ENCODE peak calls at places on chromosomes 1 and 21, in eight cellular contexts. O is GM03348; X is NCI-H226; Y is mucosa of gallbladder; J is left cardiac atrium; C is stimulated activated naive CD8-positive, alpha-beta T cell treated with anti-CD3 and anti-CD28 coated beads, Interleukin-15, Interleukin-2, amounts not matched to agents 100 U/mL and 50 U/mL, for 24 hours; D is GDM1; G is epithelial cell of esophagus. H is an unnamed sample.
A peak's percentile ranks its signal among the peaks of the same experiment; 100 is the strongest.

GRCh38 chr1:57137980-57138379 is 172.2 kb upstream of the C8B start:
- DNase-seq in J (no peak), G (no peak), X (no peak), O (no peak), D (no peak), Y (no peak), C (no peak), H (no peak)

GRCh38 chr1:97433520-97434175 is 487.2 kb downstream of the DPYD start:
- DNase-seq in O (peak; percentile 69), G (peak; percentile 73), J (no peak), Y (no peak), X (peak; percentile 50), C (no peak), D (no peak), H (no peak)

GRCh38 chr1:154434346-154435075 is 29.4 kb downstream of the IL6R start:
- DNase-seq in D (no peak), J (peak; percentile 81), C (no peak), Y (peak; percentile 73), O (peak; percentile 74), X (no peak), G (no peak), H (no peak)

GRCh38 chr1:91406773-91407389 is 2.2 kb upstream of the HFM1 start:
- DNase-seq in X (no peak), C (no peak), J (no peak), D (no peak), Y (no peak), G (peak; percentile 25), O (peak; percentile 44), H (peak; percentile 11)

GRCh38 chr1:243375596-243375995 is 119.8 kb downstream of the SDCCAG8 start:
- DNase-seq in G (no peak), X (no peak), C (no peak), Y (no peak), O (no peak), J (no peak), D (no peak), H (no peak)

GRCh38 chr21:36966846-36967657 is 583 bp upstream of the HLCS start:
- DNase-seq in G (no peak), Y (no peak), O (no peak), D (no peak), X (no peak), C (no peak), J (no peak), H (no peak)

GRCh38 chr1:171460018-171460585 is 25.2 kb upstream of the PRRC2C start:
- DNase-seq in O (no peak), Y (no peak), G (peak; percentile 11), X (no peak), C (no peak), J (no peak), D (no peak), H (no peak)

GRCh38 chr1:2609271-2610035 is 22.9 kb downstream of the PRXL2B start:
- DNase-seq in Y (no peak), G (no peak), J (peak; percentile 15), C (no peak), O (no peak), D (no peak), X (no peak), H (no peak)

GRCh38 chr1:44327679-44328491 is 27.2 kb downstream of the ERI3 start:
- DNase-seq in X (peak; percentile 99), O (peak; percentile 95), J (peak; percentile 89), C (no peak), Y (peak; percentile 91), G (peak; percentile 100), D (no peak), H (peak; percentile 30)

H was measured in K562.